ENCODE peak calls at places on chromosomes 13 and 19, in seven cellular contexts. One of them, this sample, is unnamed.

GRCh38 chr13:42996584-42996983 is 4.5 kb upstream of the EPSTI1 start:
- DNase-seq in A549: peak
- DNase-seq in breast epithelium: no peak
- DNase-seq in type B pancreatic cell: no peak
- DNase-seq in esophagus squamous epithelium: no peak
- DNase-seq in choroid plexus epithelial cell: peak
- DNase-seq in AG09309: peak
- DNase-seq in this sample: no peak

GRCh38 chr19:18128044-18128443 is 24.9 kb upstream of the PIK3R2 start:
- DNase-seq in choroid plexus epithelial cell: peak
- DNase-seq in A549: no peak
- DNase-seq in AG09309: no peak
- DNase-seq in type B pancreatic cell: no peak
- DNase-seq in esophagus squamous epithelium: no peak
- DNase-seq in breast epithelium: no peak
- DNase-seq in this sample: no peak

GRCh38 chr19:1483067-1483978 is 4.3 kb upstream of the C19orf25 start:
- DNase-seq in A549: no peak
- DNase-seq in choroid plexus epithelial cell: no peak
- DNase-seq in breast epithelium: no peak
- DNase-seq in AG09309: no peak
- DNase-seq in type B pancreatic cell: no peak
- DNase-seq in esophagus squamous epithelium: no peak
- DNase-seq in this sample: no peak

GRCh38 chr13:72061613-72062012 is 194.6 kb upstream of the DACH1 start:
- DNase-seq in breast epithelium: no peak
- DNase-seq in AG09309: no peak
- DNase-seq in choroid plexus epithelial cell: no peak
- DNase-seq in A549: no peak
- DNase-seq in esophagus squamous epithelium: no peak
- DNase-seq in type B pancreatic cell: no peak
- DNase-seq in this sample: no peak

GRCh38 chr13:111423168-111423785 is 102.8 kb downstream of the TEX29 start:
- DNase-seq in breast epithelium: no peak
- DNase-seq in esophagus squamous epithelium: no peak
- DNase-seq in choroid plexus epithelial cell: no peak
- DNase-seq in AG09309: no peak
- DNase-seq in type B pancreatic cell: no peak
- DNase-seq in A549: no peak
- DNase-seq in this sample: no peak

GRCh38 chr19:2053601-2054389 is 2.8 kb upstream of the MKNK2 start:
- DNase-seq in type B pancreatic cell: no peak
- DNase-seq in breast epithelium: no peak
- DNase-seq in esophagus squamous epithelium: no peak
- DNase-seq in AG09309: no peak
- DNase-seq in A549: no peak
- DNase-seq in choroid plexus epithelial cell: peak
- DNase-seq in this sample: no peak

GRCh38 chr13:74825170-74825948 is 656.6 kb downstream of the TBC1D4 start:
- DNase-seq in A549: peak
- DNase-seq in breast epithelium: no peak
- DNase-seq in choroid plexus epithelial cell: peak
- DNase-seq in type B pancreatic cell: no peak
- DNase-seq in AG09309: peak
- DNase-seq in esophagus squamous epithelium: no peak
- DNase-seq in this sample: no peak

GRCh38 chr13:70415141-70415540 is 306.9 kb upstream of the KLHL1 start:
- DNase-seq in breast epithelium: no peak
- DNase-seq in type B pancreatic cell: no peak
- DNase-seq in AG09309: no peak
- DNase-seq in A549: no peak
- DNase-seq in choroid plexus epithelial cell: no peak
- DNase-seq in esophagus squamous epithelium: no peak
- DNase-seq in this sample: no peak

GRCh38 chr19:6392219-6393073 is 518 bp downstream of the GTF2F1 start:
- DNase-seq in AG09309: no peak
- DNase-seq in esophagus squamous epithelium: no peak
- DNase-seq in type B pancreatic cell: no peak
- DNase-seq in choroid plexus epithelial cell: no peak
- DNase-seq in A549: no peak
- DNase-seq in breast epithelium: no peak
- DNase-seq in this sample: no peak

GRCh38 chr19:14089662-14090508 is 666 bp downstream of the SAMD1 start:
- DNase-seq in AG09309: no peak
- DNase-seq in type B pancreatic cell: no peak
- DNase-seq in choroid plexus epithelial cell: peak
- DNase-seq in esophagus squamous epithelium: no peak
- DNase-seq in A549: no peak
- DNase-seq in breast epithelium: no peak
- DNase-seq in this sample: peak

GRCh38 chr19:33241530-33242101 is 16.0 kb upstream of the SLC7A10 start:
- DNase-seq in AG09309: no peak
- DNase-seq in choroid plexus epithelial cell: peak
- DNase-seq in breast epithelium: no peak
- DNase-seq in esophagus squamous epithelium: no peak
- DNase-seq in type B pancreatic cell: no peak
- DNase-seq in A549: no peak
- DNase-seq in this sample: no peak

GRCh38 chr19:39372047-39372802 is 18.7 kb downstream of the PAF1 start:
- DNase-seq in choroid plexus epithelial cell: peak
- DNase-seq in AG09309: peak
- DNase-seq in A549: no peak
- DNase-seq in breast epithelium: peak
- DNase-seq in type B pancreatic cell: no peak
- DNase-seq in esophagus squamous epithelium: no peak
- DNase-seq in this sample: no peak

GRCh38 chr19:41993612-41994483 is at the start of gene ATP1A3:
- DNase-seq in breast epithelium: no peak
- DNase-seq in A549: peak
- DNase-seq in esophagus squamous epithelium: no peak
- DNase-seq in type B pancreatic cell: no peak
- DNase-seq in AG09309: no peak
- DNase-seq in choroid plexus epithelial cell: peak
- DNase-seq in this sample: peak

GRCh38 chr13:34391071-34391470 is 551.0 kb upstream of the NBEA start:
- DNase-seq in AG09309: peak
- DNase-seq in choroid plexus epithelial cell: peak
- DNase-seq in breast epithelium: no peak
- DNase-seq in A549: peak
- DNase-seq in type B pancreatic cell: no peak
- DNase-seq in esophagus squamous epithelium: no peak
- DNase-seq in this sample: no peak

GRCh38 chr19:4474504-4475136 is 2.5 kb downstream of the HDGFL2 start:
- DNase-seq in AG09309: no peak
- DNase-seq in esophagus squamous epithelium: no peak
- DNase-seq in A549: peak
- DNase-seq in type B pancreatic cell: no peak
- DNase-seq in choroid plexus epithelial cell: peak
- DNase-seq in breast epithelium: no peak
- DNase-seq in this sample: peak

GRCh38 chr13:41398494-41399190 is 58.7 kb upstream of the RGCC start:
- DNase-seq in AG09309: no peak
- DNase-seq in esophagus squamous epithelium: no peak
- DNase-seq in breast epithelium: no peak
- DNase-seq in choroid plexus epithelial cell: peak
- DNase-seq in A549: no peak
- DNase-seq in type B pancreatic cell: no peak
- DNase-seq in this sample: no peak

GRCh38 chr19:5093297-5093858 is 124.5 kb downstream of the KDM4B start:
- DNase-seq in breast epithelium: no peak
- DNase-seq in type B pancreatic cell: no peak
- DNase-seq in choroid plexus epithelial cell: no peak
- DNase-seq in esophagus squamous epithelium: no peak
- DNase-seq in AG09309: no peak
- DNase-seq in A549: no peak
- DNase-seq in this sample: no peak

GRCh38 chr13:109821038-109821545 is 34.7 kb upstream of the IRS2 start:
- DNase-seq in esophagus squamous epithelium: no peak
- DNase-seq in AG09309: no peak
- DNase-seq in A549: no peak
- DNase-seq in type B pancreatic cell: no peak
- DNase-seq in breast epithelium: no peak
- DNase-seq in choroid plexus epithelial cell: no peak
- DNase-seq in this sample: no peak

GRCh38 chr19:44845286-44845611 is 848 bp upstream of the NECTIN2 start:
- DNase-seq in A549: no peak
- DNase-seq in AG09309: no peak
- DNase-seq in breast epithelium: no peak
- DNase-seq in type B pancreatic cell: no peak
- DNase-seq in esophagus squamous epithelium: no peak
- DNase-seq in choroid plexus epithelial cell: no peak
- DNase-seq in this sample: no peak

DNA sequence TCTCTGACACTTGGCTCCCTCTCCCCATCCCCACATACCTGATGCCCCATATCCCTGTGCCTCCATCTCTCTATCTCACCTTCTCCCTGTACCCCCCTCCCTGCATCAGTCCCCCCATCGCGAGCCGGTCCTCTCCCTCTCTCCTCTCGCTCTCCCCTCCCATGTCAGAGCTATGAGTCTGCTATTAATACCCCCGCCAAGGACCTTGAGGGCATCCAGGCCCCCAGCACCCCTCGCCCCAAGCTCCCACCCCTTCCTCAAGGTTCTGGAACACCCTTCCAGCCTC is 1.6 kb downstream of the GRIN2D start:
- DNase-seq in esophagus squamous epithelium: no peak
- DNase-seq in type B pancreatic cell: no peak
- DNase-seq in breast epithelium: no peak
- DNase-seq in choroid plexus epithelial cell: no peak
- DNase-seq in A549: no peak
- DNase-seq in AG09309: no peak
- DNase-seq in this sample: no peak
- TF ChIP-seq CTCF in esophagus squamous epithelium: no peak
- TF ChIP-seq CTCF in type B pancreatic cell: no peak
- TF ChIP-seq CTCF in breast epithelium: no peak
- TF ChIP-seq CTCF in choroid plexus epithelial cell: no peak
- TF ChIP-seq CTCF in A549: no peak
- TF ChIP-seq CTCF in AG09309: no peak
- TF ChIP-seq CTCF in this sample: no peak

DNA sequence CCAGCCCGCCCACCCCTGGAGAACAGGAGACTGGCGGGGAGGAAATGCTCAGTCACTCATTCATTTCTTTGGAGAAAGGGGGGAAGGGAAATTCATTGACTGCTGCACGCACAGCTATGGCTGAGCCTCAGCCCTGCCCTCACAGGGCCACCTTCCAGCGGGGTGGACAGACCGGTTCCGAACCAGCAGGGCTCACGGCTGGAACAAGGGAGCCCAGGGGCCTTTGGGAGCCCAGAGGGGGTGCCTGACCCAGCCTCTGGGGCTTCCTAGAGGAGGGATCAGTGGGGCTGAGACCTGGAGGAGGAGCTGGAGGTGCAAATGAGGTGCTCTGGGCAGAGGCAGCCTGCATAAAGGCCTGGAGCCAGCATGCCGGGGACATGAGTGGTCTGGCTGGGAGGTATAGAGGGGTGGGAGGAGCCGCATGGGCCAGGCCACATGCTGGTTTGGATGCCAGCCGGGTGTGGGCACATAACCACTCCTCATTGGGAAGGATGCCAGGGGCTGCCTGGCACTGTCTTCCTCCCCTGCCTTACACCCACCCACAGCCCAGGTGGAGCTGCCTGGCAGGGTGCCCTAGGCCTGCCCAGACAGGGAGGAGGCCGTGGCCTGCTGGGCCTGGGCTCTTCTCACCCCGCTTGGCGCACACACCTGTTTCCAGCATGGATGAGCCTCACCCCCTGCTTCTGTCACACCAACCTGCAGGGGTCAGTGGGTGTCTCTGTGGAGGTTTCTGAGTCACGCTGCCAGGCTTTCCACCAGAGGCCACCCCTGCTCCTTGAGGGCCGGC is 26.9 kb downstream of the PPP5C start:
- DNase-seq in choroid plexus epithelial cell: peak
- DNase-seq in type B pancreatic cell: peak
- DNase-seq in AG09309: no peak
- DNase-seq in A549: peak
- DNase-seq in breast epithelium: peak
- DNase-seq in esophagus squamous epithelium: peak
- DNase-seq in this sample: no peak
- TF ChIP-seq CTCF in choroid plexus epithelial cell: no peak
- TF ChIP-seq CTCF in type B pancreatic cell: no peak
- TF ChIP-seq CTCF in AG09309: no peak
- TF ChIP-seq CTCF in A549: peak
- TF ChIP-seq CTCF in breast epithelium: no peak
- TF ChIP-seq CTCF in esophagus squamous epithelium: no peak
- TF ChIP-seq CTCF in this sample: no peak

GRCh38 chr19:55623130-55623868 is 1.1 kb downstream of the ZNF784 start:
- DNase-seq in breast epithelium: no peak
- DNase-seq in AG09309: no peak
- DNase-seq in esophagus squamous epithelium: no peak
- DNase-seq in choroid plexus epithelial cell: no peak
- DNase-seq in type B pancreatic cell: no peak
- DNase-seq in A549: no peak
- DNase-seq in this sample: no peak

GRCh38 chr19:55622242-55622969 is 2.0 kb downstream of the ZNF784 start:
- DNase-seq in A549: no peak
- DNase-seq in choroid plexus epithelial cell: no peak
- DNase-seq in type B pancreatic cell: no peak
- DNase-seq in esophagus squamous epithelium: no peak
- DNase-seq in breast epithelium: no peak
- DNase-seq in AG09309: no peak
- DNase-seq in this sample: no peak

GRCh38 chr19:55625004-55625326 is 599 bp upstream of the ZNF784 start:
- DNase-seq in A549: no peak
- DNase-seq in AG09309: no peak
- DNase-seq in esophagus squamous epithelium: no peak
- DNase-seq in type B pancreatic cell: no peak
- DNase-seq in breast epithelium: no peak
- DNase-seq in choroid plexus epithelial cell: no peak
- DNase-seq in this sample: no peak

GRCh38 chr19:55626350-55626749 is 2.0 kb upstream of the ZNF784 start:
- DNase-seq in type B pancreatic cell: no peak
- DNase-seq in AG09309: no peak
- DNase-seq in esophagus squamous epithelium: no peak
- DNase-seq in A549: no peak
- DNase-seq in breast epithelium: no peak
- DNase-seq in choroid plexus epithelial cell: no peak
- DNase-seq in this sample: no peak

GRCh38 chr19:55624109-55625003 is at the start of gene ZNF784:
- DNase-seq in choroid plexus epithelial cell: peak
- DNase-seq in A549: peak
- DNase-seq in breast epithelium: peak
- DNase-seq in AG09309: no peak
- DNase-seq in esophagus squamous epithelium: peak
- DNase-seq in type B pancreatic cell: peak
- DNase-seq in this sample: peak
- TF ChIP-seq CTCF in choroid plexus epithelial cell: no peak
- TF ChIP-seq CTCF in A549: no peak
- TF ChIP-seq CTCF in breast epithelium: no peak
- TF ChIP-seq CTCF in AG09309: no peak
- TF ChIP-seq CTCF in esophagus squamous epithelium: peak
- TF ChIP-seq CTCF in type B pancreatic cell: no peak
- TF ChIP-seq CTCF in this sample: no peak

DNA sequence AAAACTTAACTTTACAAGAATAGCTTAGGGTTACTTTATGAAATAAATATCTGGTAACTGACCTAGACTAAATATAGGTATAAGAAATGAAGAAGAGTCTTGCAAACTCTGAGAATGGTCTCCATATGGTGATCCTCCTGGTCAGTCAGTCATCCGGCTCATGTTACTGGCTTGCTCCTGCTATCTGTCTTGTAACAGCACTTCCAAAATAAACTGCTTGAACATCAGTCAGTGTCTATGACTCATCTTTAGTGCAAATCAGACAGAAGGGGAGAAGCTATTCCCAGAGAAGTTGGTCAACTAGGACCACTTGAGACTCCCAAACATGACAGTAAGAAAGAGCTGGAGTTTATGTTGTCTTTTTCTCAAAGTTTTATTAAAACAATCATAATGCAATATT is 1550.9 kb downstream of the PCDH9 start:
- DNase-seq in breast epithelium: no peak
- DNase-seq in type B pancreatic cell: no peak
- DNase-seq in esophagus squamous epithelium: no peak
- DNase-seq in A549: no peak
- DNase-seq in choroid plexus epithelial cell: peak
- DNase-seq in AG09309: no peak
- DNase-seq in this sample: no peak
- TF ChIP-seq CTCF in breast epithelium: no peak
- TF ChIP-seq CTCF in type B pancreatic cell: no peak
- TF ChIP-seq CTCF in esophagus squamous epithelium: no peak
- TF ChIP-seq CTCF in A549: no peak
- TF ChIP-seq CTCF in choroid plexus epithelial cell: no peak
- TF ChIP-seq CTCF in AG09309: no peak
- TF ChIP-seq CTCF in this sample: no peak